ENCODE peak calls at places on chromosomes 13 and 19, in four cellular contexts. U, P, Y and X are unnamed samples.

GRCh38 chr19:18017275-18018083 is 9.5 kb downstream of the ARRDC2 start:
- DNase-seq in U (no peak), P (no peak), Y (no peak), X (no peak)

GRCh38 chr13:65597839-65598818 is 1632.0 kb downstream of the PCDH9 start:
- DNase-seq in U (no peak), P (no peak), Y (no peak), X (peak; percentile 39)

GRCh38 chr13:95185311-95185710 is 115.9 kb downstream of the ABCC4 start:
- DNase-seq in U (no peak), P (peak; percentile 11), Y (no peak), X (no peak)

GRCh38 chr19:52599241-52599640 is 29.2 kb downstream of the ZNF701 start:
- DNase-seq in U (no peak), P (no peak), Y (no peak), X (no peak)

GRCh38 chr19:31979949-31980670 is 365.3 kb upstream of the ZNF507 start:
- DNase-seq in U (no peak), P (no peak), Y (no peak), X (no peak)

GRCh38 chr13:93740334-93740733 is 513.7 kb downstream of the GPC6 start:
- DNase-seq in U (no peak), P (no peak), Y (no peak), X (no peak)

GRCh38 chr13:35826626-35827254 is 304.4 kb downstream of the DCLK1 start:
- DNase-seq in U (no peak), P (no peak), Y (no peak), X (no peak)

GRCh38 chr13:84433024-84433423 is 550.8 kb upstream of the SLITRK1 start:
- DNase-seq in U (no peak), P (no peak), Y (no peak), X (no peak)

GRCh38 chr13:41854758-41855157 is 106.2 kb downstream of the VWA8 start:
- DNase-seq in U (no peak), P (no peak), Y (no peak), X (no peak)

GRCh38 chr19:7268737-7269098 is 25.5 kb downstream of the INSR start:
- DNase-seq in U (no peak), P (no peak), Y (no peak), X (no peak)

GRCh38 chr13:35856721-35857346 is 274.3 kb downstream of the DCLK1 start:
- DNase-seq in U (no peak), P (no peak), Y (no peak), X (no peak)

GRCh38 chr19:29614780-29615179 is 8.7 kb downstream of the POP4 start:
- DNase-seq in U (no peak), P (no peak), Y (no peak), X (no peak)

GRCh38 chr19:33267706-33268105 is 34.6 kb downstream of the CEBPA start:
- DNase-seq in U (no peak), P (no peak), Y (no peak), X (no peak)

GRCh38 chr19:38718747-38719543 is 25.3 kb downstream of the CAPN12 start:
- DNase-seq in U (no peak), P (peak; percentile 68), Y (no peak), X (no peak)

GRCh38 chr19:15276620-15277019 is 44.4 kb upstream of the EPHX3 start:
- DNase-seq in U (no peak), P (peak; percentile 81), Y (no peak), X (no peak)

GRCh38 chr13:31773538-31773937 is 34.2 kb downstream of the RXFP2 start:
- DNase-seq in U (no peak), P (peak; percentile 59), Y (no peak), X (no peak)

GRCh38 chr13:75566658-75567057 is 17.1 kb downstream of the UCHL3 start:
- DNase-seq in U (no peak), P (peak; percentile 35), Y (no peak), X (no peak)

GRCh38 chr19:40601061-40601973 is at the start of gene LTBP4:
- DNase-seq in U (no peak), P (no peak), Y (no peak), X (no peak)

GRCh38 chr13:62920181-62920580 is 1504.5 kb upstream of the PCDH20 start:
- DNase-seq in U (no peak), P (no peak), Y (no peak), X (no peak)

GRCh38 chr19:48458016-48458415 is 2.6 kb downstream of the KCNJ14 start:
- DNase-seq in U (no peak), P (no peak), Y (no peak), X (no peak)

GRCh38 chr19:5880604-5881078 is 10.3 kb upstream of the FUT5 start:
- DNase-seq in U (no peak), P (peak; percentile 19), Y (no peak), X (no peak)

GRCh38 chr13:86409466-86410241 is 610.4 kb upstream of the SLITRK6 start:
- DNase-seq in U (no peak), P (no peak), Y (no peak), X (no peak)

GRCh38 chr13:24737042-24737441 is 26.9 kb upstream of the RNF17 start:
- DNase-seq in U (no peak), P (no peak), Y (no peak), X (no peak)

GRCh38 chr13:23443878-23444277 is 10.4 kb upstream of the SACS start:
- DNase-seq in U (no peak), P (no peak), Y (no peak), X (no peak)

GRCh38 chr13:30615851-30616311 is 1.8 kb upstream of the USPL1 start:
- DNase-seq in U (no peak), P (peak; percentile 31), Y (no peak), X (peak; percentile 10)

GRCh38 chr13:30148791-30149190 is 158.6 kb downstream of the KATNAL1 start:
- DNase-seq in U (no peak), P (no peak), Y (no peak), X (no peak)

GRCh38 chr13:42715909-42716308 is 65.5 kb upstream of the FAM216B start:
- DNase-seq in U (no peak), P (no peak), Y (no peak), X (no peak)

GRCh38 chr19:14559916-14560775 is 11.7 kb downstream of the NDUFB7 start:
- DNase-seq in U (no peak), P (no peak), Y (no peak), X (no peak)

GRCh38 chr19:35644987-35645679 is 3.0 kb upstream of the COX6B1 start:
- DNase-seq in U (peak; percentile 68), P (peak; percentile 33), Y (no peak), X (no peak)

GRCh38 chr19:53881482-53882390 is at the start of gene PRKCG:
- DNase-seq in U (no peak), P (peak; percentile 41), Y (no peak), X (no peak)
- TF ChIP-seq CTCF in U (peak; percentile 41), P (peak; percentile 40), Y (peak; percentile 41), X (peak; percentile 38)

GRCh38 chr19:45471866-45472556 is 4.2 kb downstream of the FOSB start:
- DNase-seq in U (no peak), P (no peak), Y (no peak), X (no peak)
- H3K4me3 ChIP-seq in U (no peak overlapping the region), P (no peak overlapping the region), Y (no peak overlapping the region), X (no peak overlapping the region)

DNA sequence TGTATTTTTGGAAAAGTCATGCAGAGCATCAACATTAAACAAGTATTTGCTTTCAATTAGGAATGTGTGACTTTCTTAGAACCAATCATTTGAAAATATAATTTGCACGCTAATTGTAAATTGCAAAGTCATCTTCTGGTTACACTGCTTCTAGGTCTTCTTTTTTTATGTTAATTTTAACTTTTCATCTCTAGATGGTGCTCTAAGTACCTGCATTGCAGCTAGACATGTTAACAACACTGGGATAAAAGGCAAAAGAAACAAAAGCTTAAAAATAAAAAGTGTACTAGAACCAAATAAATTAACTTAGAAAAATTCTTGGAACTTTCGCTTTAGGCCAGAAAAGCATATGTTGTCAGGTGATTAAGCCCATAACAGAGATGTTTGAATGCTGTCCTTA is 2758.2 kb downstream of the PCDH9 start:
- DNase-seq in U (no peak), P (peak; percentile 10), Y (no peak), X (peak; percentile 14)
- TF ChIP-seq CTCF in U (peak; percentile 35), P (peak; percentile 65), Y (no peak), X (peak; percentile 38)

GRCh38 chr19:43675269-43675879 is 5.4 kb upstream of the PLAUR start:
- DNase-seq in U (no peak), P (peak; percentile 100), Y (peak; percentile 98), X (no peak)
- H3K4me3 ChIP-seq in U (no peak overlapping the region), P (no peak overlapping the region), Y (peak overlapping the region; percentile 60), X (no peak overlapping the region)

DNA sequence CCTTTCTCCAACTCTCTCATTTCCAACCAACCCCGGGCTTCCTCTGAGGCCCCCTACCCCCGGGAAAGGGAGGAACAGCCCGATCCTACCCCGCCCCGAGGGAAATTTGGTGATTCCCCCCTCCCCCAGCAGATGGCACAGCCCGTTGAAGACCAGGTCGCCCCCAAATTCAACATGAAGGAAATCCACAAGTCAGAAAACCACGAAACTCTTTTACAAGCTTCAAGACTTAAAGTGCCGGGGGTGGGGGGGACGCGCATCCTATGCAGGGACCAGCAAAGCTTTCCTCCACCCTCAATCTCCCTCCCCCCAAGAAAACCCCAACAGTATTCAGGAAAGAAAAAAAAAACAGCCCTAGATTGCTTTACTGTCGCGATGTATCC is 1.8 kb downstream of the TCF3 start:
- DNase-seq in U (no peak), P (no peak), Y (no peak), X (no peak)
- TF ChIP-seq CTCF in U (no peak), P (no peak), Y (no peak), X (no peak)